ENCODE peak calls at places on chromosomes 1 and 21, in eight cellular contexts. Z is IMR-90, T is lung, L is kidney epithelial cell, A is thoracic aorta, V is cardiac muscle cell, J is transverse colon, P is mesendoderm. K is an unnamed sample.

GRCh38 chr1:227899141-227899819 is 48.5 kb downstream of the WNT9A start:
- DNase-seq in Z (no peak), T (no peak), L (no peak), A (no peak), V (no peak), J (peak; percentile 6), P (no peak), K (no peak)

GRCh38 chr1:185241127-185241526 is 75.9 kb downstream of the IVNS1ABP start:
- DNase-seq in Z (no peak), T (no peak), L (no peak), A (no peak), V (no peak), J (no peak), P (peak; percentile 7), K (no peak)

GRCh38 chr1:193417420-193417819 is 231.0 kb upstream of the B3GALT2 start:
- DNase-seq in Z (peak; percentile 27), T (no peak), L (no peak), A (no peak), V (peak; percentile 34), J (no peak), P (no peak), K (no peak)

GRCh38 chr1:218426343-218426657 is 81.2 kb downstream of the TGFB2 start:
- DNase-seq in Z (peak; percentile 43), T (peak; percentile 35), L (no peak), A (no peak), V (peak; percentile 92), J (no peak), P (no peak), K (no peak)

GRCh38 chr1:180145446-180145845 is 9.2 kb upstream of the QSOX1 start:
- DNase-seq in Z (no peak), T (no peak), L (no peak), A (no peak), V (no peak), J (no peak), P (no peak), K (peak; percentile 36)

GRCh38 chr1:192939440-192939839 is 119.7 kb downstream of the UCHL5 start:
- DNase-seq in Z (no peak), T (no peak), L (no peak), A (no peak), V (no peak), J (no peak), P (no peak), K (no peak)

GRCh38 chr1:2104621-2105427 is 54.6 kb downstream of the PRKCZ start:
- DNase-seq in Z (peak; percentile 30), T (peak; percentile 86), L (no peak), A (no peak), V (no peak), J (no peak), P (peak; percentile 36), K (no peak)

GRCh38 chr1:95369985-95370670 is 136.1 kb downstream of the RWDD3 start:
- DNase-seq in Z (no peak), T (no peak), L (no peak), A (no peak), V (no peak), J (no peak), P (peak; percentile 16), K (no peak)

GRCh38 chr1:34742667-34743270 is 12.1 kb upstream of the GJB5 start:
- DNase-seq in Z (peak; percentile 41), T (peak; percentile 76), L (no peak), A (no peak), V (peak; percentile 74), J (peak; percentile 89), P (peak; percentile 82), K (peak; percentile 98)

GRCh38 chr1:15412488-15412800 is 2.8 kb downstream of the EFHD2 start:
- DNase-seq in Z (no peak), T (no peak), L (no peak), A (no peak), V (no peak), J (no peak), P (no peak), K (no peak)

GRCh38 chr1:168234846-168235547 is 9.2 kb downstream of the SFT2D2 start:
- DNase-seq in Z (peak; percentile 43), T (no peak), L (no peak), A (no peak), V (peak; percentile 65), J (no peak), P (peak; percentile 82), K (peak; percentile 87)

GRCh38 chr1:24437631-24438396 is 22.2 kb downstream of the NIPAL3 start:
- DNase-seq in Z (peak; percentile 31), T (no peak), L (no peak), A (no peak), V (peak; percentile 18), J (no peak), P (no peak), K (no peak)

GRCh38 chr1:110220324-110220723 is 10.2 kb downstream of the KCNC4 start:
- DNase-seq in Z (no peak), T (no peak), L (no peak), A (no peak), V (no peak), J (no peak), P (no peak), K (peak; percentile 2)

GRCh38 chr1:116586741-116587143 is 15.9 kb upstream of the CD58 start:
- DNase-seq in Z (no peak), T (no peak), L (no peak), A (no peak), V (no peak), J (no peak), P (peak; percentile 16), K (no peak)

GRCh38 chr21:18147678-18148077 is 97.0 kb upstream of the CHODL start:
- DNase-seq in Z (no peak), T (no peak), L (peak; percentile 29), A (no peak), V (peak; percentile 3), J (no peak), P (no peak), K (no peak)

GRCh38 chr1:33060579-33061083 is 20.3 kb upstream of the AZIN2 start:
- DNase-seq in Z (peak; percentile 76), T (peak; percentile 34), L (no peak), A (no peak), V (peak; percentile 78), J (no peak), P (no peak), K (peak; percentile 95)

GRCh38 chr21:44018813-44019567 is 6.9 kb downstream of the TRAPPC10 start:
- DNase-seq in Z (no peak), T (no peak), L (no peak), A (no peak), V (no peak), J (no peak), P (no peak), K (no peak)

GRCh38 chr1:12343823-12344487 is 114.1 kb downstream of the VPS13D start:
- DNase-seq in Z (no peak), T (no peak), L (no peak), A (no peak), V (no peak), J (no peak), P (no peak), K (no peak)

GRCh38 chr21:23930565-23930964 is 1676.7 kb downstream of the MRPL39 start:
- DNase-seq in Z (no peak), T (no peak), L (no peak), A (no peak), V (no peak), J (no peak), P (no peak), K (no peak)

GRCh38 chr1:160681067-160681890 is 30.3 kb downstream of the CD48 start:
- DNase-seq in Z (peak; percentile 14), T (peak; percentile 57), L (no peak), A (no peak), V (peak; percentile 87), J (peak; percentile 88), P (peak; percentile 98), K (no peak)

GRCh38 chr1:31007462-31007991 is 58.0 kb downstream of the PUM1 start:
- DNase-seq in Z (peak; percentile 90), T (no peak), L (peak; percentile 44), A (no peak), V (peak; percentile 81), J (no peak), P (peak; percentile 25), K (peak; percentile 92)

GRCh38 chr1:9413143-9413876 is 120.6 kb downstream of the SPSB1 start:
- DNase-seq in Z (peak; percentile 95), T (no peak), L (peak; percentile 86), A (peak; percentile 57), V (peak; percentile 94), J (peak; percentile 66), P (peak; percentile 84), K (peak; percentile 94)

GRCh38 chr1:74199504-74199903 is 1.5 kb downstream of the FPGT start:
- DNase-seq in Z (no peak), T (no peak), L (no peak), A (no peak), V (peak; percentile 29), J (no peak), P (no peak), K (no peak)

GRCh38 chr1:74205236-74205635 is 7.2 kb downstream of the FPGT start:
- DNase-seq in Z (peak; percentile 64), T (no peak), L (no peak), A (no peak), V (no peak), J (no peak), P (no peak), K (no peak)
- H3K36me3 ChIP-seq in Z (peaks cover 1% of the 10 kb centered on the region), T (peaks cover 4% of the 10 kb centered on the region), L (no peaks in the 10 kb centered on the region), A (peaks cover 4% of the 10 kb centered on the region), V (peaks cover 2% of the 10 kb centered on the region), J (peaks cover 26% of the 10 kb centered on the region), P (no peaks in the 10 kb centered on the region), K (no peaks in the 10 kb centered on the region)

DNA sequence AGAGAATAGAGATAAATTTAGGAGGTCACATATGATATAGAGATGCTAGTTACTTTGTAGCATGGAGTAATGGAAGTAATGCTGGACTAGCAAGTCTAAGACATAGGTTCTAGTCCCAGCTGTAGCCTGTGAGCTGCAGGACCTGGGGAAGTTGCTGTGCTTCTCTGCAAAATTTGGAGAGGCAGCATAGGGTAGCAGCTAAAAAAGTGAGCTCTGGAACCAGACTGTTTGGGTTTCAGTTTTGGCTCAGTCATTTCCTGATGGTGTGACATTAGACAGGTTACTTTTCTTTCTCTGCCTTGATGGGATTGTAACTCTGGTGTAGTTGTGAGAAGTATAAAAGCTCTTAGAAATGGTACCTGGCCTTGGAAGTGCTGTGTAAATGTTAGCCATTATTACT is 3.3 kb downstream of the METTL13 start:
- DNase-seq in Z (no peak), T (no peak), L (no peak), A (no peak), V (no peak), J (no peak), P (no peak), K (no peak)
- H3K36me3 ChIP-seq in Z (peaks cover 39% of the 10 kb centered on the region), T (peaks cover 36% of the 10 kb centered on the region), L (peaks cover 5% of the 10 kb centered on the region), A (peaks cover 46% of the 10 kb centered on the region), V (peaks cover 28% of the 10 kb centered on the region), J (peaks cover 38% of the 10 kb centered on the region), P (peaks cover 8% of the 10 kb centered on the region), K (peaks cover 38% of the 10 kb centered on the region)

DNA sequence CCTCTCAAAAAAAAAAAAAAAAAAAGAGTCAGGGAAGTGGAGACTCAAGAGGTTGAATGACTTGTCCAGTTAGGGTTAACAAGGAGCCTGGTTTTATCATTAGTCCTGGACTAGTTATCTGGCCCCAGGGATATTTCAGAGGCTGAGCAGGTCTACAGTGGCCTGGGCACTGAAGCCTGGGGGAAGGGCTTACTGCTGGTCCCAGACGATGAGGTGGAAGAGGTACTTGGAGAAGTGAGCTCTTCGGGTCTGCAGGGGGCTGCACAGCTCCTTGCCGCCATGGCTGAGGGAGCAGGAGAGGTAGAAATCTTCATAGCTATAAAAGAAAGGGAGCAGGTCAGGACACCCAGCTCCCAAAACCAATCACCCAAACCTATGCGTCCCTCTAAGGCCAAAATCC is 40.1 kb downstream of the PIK3C2B start:
- DNase-seq in Z (no peak), T (no peak), L (no peak), A (no peak), V (no peak), J (no peak), P (no peak), K (no peak)
- H3K36me3 ChIP-seq in Z (peaks cover 8% of the 10 kb centered on the region), T (peaks cover 36% of the 10 kb centered on the region), L (peaks cover 1% of the 10 kb centered on the region), A (peaks cover 40% of the 10 kb centered on the region), V (peaks cover 35% of the 10 kb centered on the region), J (peaks cover 13% of the 10 kb centered on the region), P (no peaks in the 10 kb centered on the region), K (no peaks in the 10 kb centered on the region)

GRCh38 chr21:46243865-46244490 is 15.4 kb upstream of the LSS start:
- DNase-seq in Z (no peak), T (no peak), L (no peak), A (no peak), V (no peak), J (no peak), P (no peak), K (peak; percentile 13)
- H3K36me3 ChIP-seq in Z (peaks cover 71% of the 10 kb centered on the region), T (peaks cover 61% of the 10 kb centered on the region), L (peaks cover 5% of the 10 kb centered on the region), A (peaks cover 54% of the 10 kb centered on the region), V (peaks cover 67% of the 10 kb centered on the region), J (peaks cover 63% of the 10 kb centered on the region), P (peaks cover 33% of the 10 kb centered on the region), K (peaks cover 90% of the 10 kb centered on the region)